ENCODE peak calls at places on chromosomes 7 and 10, in eight cellular contexts. S, F, Y, C, U, N, Z and K are unnamed samples.

GRCh38 chr7:157538735-157539134 is 201.9 kb downstream of the DNAJB6 start:
- DNase-seq in S (no peak), F (no peak), Y (peak; percentile 19), C (no peak), U (no peak), N (peak; percentile 2), Z (no peak), K (no peak)

GRCh38 chr10:75350791-75351190 is 50.8 kb downstream of the ZNF503 start:
- DNase-seq in S (no peak), F (peak; percentile 7), Y (no peak), C (no peak), U (no peak), N (no peak), Z (no peak), K (no peak)

GRCh38 chr10:100717166-100717565 is 28.2 kb upstream of the PAX2 start:
- DNase-seq in S (no peak), F (no peak), Y (no peak), C (no peak), U (no peak), N (no peak), Z (no peak), K (no peak)

GRCh38 chr7:29442146-29442545 is 121.5 kb upstream of the PRR15 start:
- DNase-seq in S (no peak), F (peak; percentile 6), Y (no peak), C (peak; percentile 92), U (no peak), N (no peak), Z (peak; percentile 21), K (no peak)

GRCh38 chr7:39749177-39749576 is 125.8 kb downstream of the RALA start:
- DNase-seq in S (no peak), F (no peak), Y (no peak), C (no peak), U (no peak), N (no peak), Z (no peak), K (no peak)

GRCh38 chr7:94088560-94088959 is 84.4 kb upstream of the BET1 start:
- DNase-seq in S (no peak), F (no peak), Y (no peak), C (no peak), U (no peak), N (no peak), Z (no peak), K (no peak)

GRCh38 chr7:151876899-151877777 is at the start of gene PRKAG2:
- DNase-seq in S (peak; percentile 65), F (no peak), Y (peak; percentile 87), C (peak; percentile 82), U (peak; percentile 80), N (peak; percentile 84), Z (peak; percentile 91), K (no peak)

GRCh38 chr7:115748123-115748738 is 282.3 kb downstream of the TFEC start:
- DNase-seq in S (no peak), F (peak; percentile 36), Y (no peak), C (peak; percentile 51), U (no peak), N (no peak), Z (no peak), K (no peak)

GRCh38 chr7:30896041-30896440 is 15.6 kb upstream of the AQP1 start:
- DNase-seq in S (no peak), F (no peak), Y (no peak), C (no peak), U (no peak), N (no peak), Z (no peak), K (no peak)

GRCh38 chr10:93098816-93099215 is 25.1 kb downstream of the CYP26A1 start:
- DNase-seq in S (no peak), F (no peak), Y (no peak), C (no peak), U (no peak), N (no peak), Z (no peak), K (no peak)

GRCh38 chr7:19327011-19327410 is 181.8 kb upstream of the FERD3L start:
- DNase-seq in S (no peak), F (no peak), Y (no peak), C (no peak), U (no peak), N (no peak), Z (no peak), K (no peak)

GRCh38 chr7:149285581-149285975 is 23.6 kb downstream of the ZNF783 start:
- DNase-seq in S (no peak), F (no peak), Y (no peak), C (peak; percentile 63), U (no peak), N (no peak), Z (peak; percentile 78), K (no peak)

GRCh38 chr10:124157286-124157685 is 63.9 kb upstream of the CHST15 start:
- DNase-seq in S (no peak), F (no peak), Y (peak; percentile 36), C (no peak), U (no peak), N (no peak), Z (no peak), K (no peak)

GRCh38 chr10:3568983-3569382 is 216.0 kb downstream of the KLF6 start:
- DNase-seq in S (no peak), F (no peak), Y (no peak), C (no peak), U (no peak), N (no peak), Z (no peak), K (no peak)

GRCh38 chr7:96781919-96782318 is 72.3 kb upstream of the SEM1 start:
- DNase-seq in S (no peak), F (no peak), Y (no peak), C (no peak), U (no peak), N (no peak), Z (no peak), K (no peak)

GRCh38 chr10:68047088-68047487 is 28.0 kb downstream of the HERC4 start:
- DNase-seq in S (no peak), F (no peak), Y (no peak), C (no peak), U (no peak), N (no peak), Z (no peak), K (no peak)

GRCh38 chr10:130804281-130804680 is 507.2 kb downstream of the TCERG1L start:
- DNase-seq in S (no peak), F (no peak), Y (no peak), C (no peak), U (no peak), N (no peak), Z (peak; percentile 3), K (no peak)

GRCh38 chr7:137978464-137979237 is 23.2 kb downstream of the CREB3L2 start:
- DNase-seq in S (peak; percentile 78), F (peak; percentile 89), Y (peak; percentile 77), C (no peak), U (peak; percentile 86), N (no peak), Z (no peak), K (no peak)

GRCh38 chr7:137977173-137977572 is 24.7 kb downstream of the CREB3L2 start:
- DNase-seq in S (no peak), F (no peak), Y (no peak), C (no peak), U (peak; percentile 17), N (no peak), Z (no peak), K (no peak)

GRCh38 chr7:137976700-137977099 is 25.2 kb downstream of the CREB3L2 start:
- DNase-seq in S (no peak), F (no peak), Y (no peak), C (no peak), U (peak; percentile 21), N (no peak), Z (no peak), K (no peak)

GRCh38 chr7:137975768-137976167 is 26.1 kb downstream of the CREB3L2 start:
- DNase-seq in S (no peak), F (no peak), Y (no peak), C (peak; percentile 20), U (peak; percentile 23), N (no peak), Z (no peak), K (no peak)

DNA sequence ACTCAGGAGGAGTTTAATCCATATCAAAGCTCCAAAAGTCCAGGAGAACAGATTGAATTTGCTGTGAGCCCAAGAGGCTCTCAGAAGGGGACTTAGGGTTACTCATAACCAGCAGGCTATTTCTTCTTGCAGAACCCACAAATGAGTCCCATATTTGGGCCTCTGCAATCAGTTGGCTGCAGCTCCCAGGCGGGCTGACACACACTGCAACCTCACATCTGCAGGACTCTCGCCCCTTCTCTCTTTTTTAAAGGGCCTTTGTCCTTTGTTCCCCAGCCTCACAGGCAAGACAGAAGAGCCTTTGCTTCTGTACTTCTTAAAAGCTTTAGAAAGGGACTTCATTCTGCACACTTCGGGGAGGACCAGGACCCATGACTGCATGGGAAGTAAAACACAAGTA is 26.7 kb downstream of the CREB3L2 start:
- DNase-seq in S (no peak), F (no peak), Y (peak; percentile 63), C (peak; percentile 62), U (peak; percentile 60), N (no peak), Z (no peak), K (no peak)
- H3K27ac ChIP-seq in S (peak overlapping the region; percentile 66), F (no peak overlapping the region), Y (peak overlapping the region; percentile 54), C (peak overlapping the region; percentile 77), U (peak overlapping the region; percentile 96), N (no peak overlapping the region), Z (peak overlapping the region; percentile 16), K (no peak overlapping the region)

DNA sequence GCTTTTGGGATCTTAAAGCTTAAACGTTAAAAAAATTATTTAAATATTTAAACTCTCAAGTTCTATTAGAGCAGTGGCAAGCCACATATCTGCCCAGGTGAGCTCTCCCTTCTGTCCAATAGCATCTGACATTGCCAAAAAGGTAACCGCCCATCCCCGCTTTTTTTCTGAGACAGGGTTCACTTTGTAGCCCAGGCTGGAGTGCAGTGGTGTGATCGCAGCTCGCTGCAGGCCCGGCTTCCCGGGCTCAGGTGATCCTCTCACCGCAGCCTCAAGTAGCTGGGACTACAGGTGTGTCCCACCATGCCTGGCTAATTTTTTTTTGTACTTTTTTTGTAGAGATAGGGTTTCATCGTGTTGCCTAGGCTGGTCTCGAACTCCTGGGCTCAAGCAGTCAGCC is 83.2 kb downstream of the RBM33 start:
- DNase-seq in S (no peak), F (no peak), Y (no peak), C (no peak), U (no peak), N (no peak), Z (no peak), K (no peak)
- H3K36me3 ChIP-seq in S (no peaks in the 10 kb centered on the region), F (no peaks in the 10 kb centered on the region), Y (no peaks in the 10 kb centered on the region), C (no peaks in the 10 kb centered on the region), U (peaks cover 10% of the 10 kb centered on the region), N (peaks cover 51% of the 10 kb centered on the region), Z (peaks cover 54% of the 10 kb centered on the region), K (no peaks in the 10 kb centered on the region)

GRCh38 chr7:139105037-139105382 is 4.5 kb downstream of the ZC3HAV1 start:
- DNase-seq in S (no peak), F (no peak), Y (no peak), C (no peak), U (no peak), N (no peak), Z (no peak), K (no peak)
- H3K4me1 ChIP-seq in S (no peaks in the 10 kb centered on the region), F (peaks cover 4% of the 10 kb centered on the region), Y (peaks cover 2% of the 10 kb centered on the region), C (peaks cover 5% of the 10 kb centered on the region), U (peaks cover 37% of the 10 kb centered on the region), N (peaks cover 56% of the 10 kb centered on the region), Z (peaks cover 11% of the 10 kb centered on the region), K (no peaks in the 10 kb centered on the region)

DNA sequence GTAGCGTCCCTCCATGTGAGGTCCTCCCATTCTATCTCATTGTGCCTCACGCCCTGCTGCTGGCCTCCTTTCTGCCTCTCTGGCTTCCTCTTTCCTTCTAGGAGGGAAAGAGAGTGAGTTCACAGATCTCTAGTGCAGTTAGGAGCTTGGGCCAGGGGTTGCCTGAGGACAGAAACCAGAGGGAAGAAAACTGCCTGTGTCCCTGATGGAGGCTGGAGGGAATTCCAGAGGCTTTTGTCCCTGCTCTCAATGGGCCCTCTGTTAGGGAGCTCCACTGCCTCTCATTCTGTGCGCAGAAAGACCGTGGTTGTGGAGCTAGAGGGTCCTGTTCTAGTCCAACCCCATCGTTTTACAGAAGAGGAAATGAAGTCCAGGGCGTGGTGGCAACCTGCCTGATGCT is 4.6 kb downstream of the MARVELD1 start:
- DNase-seq in S (no peak), F (no peak), Y (no peak), C (peak; percentile 70), U (no peak), N (no peak), Z (no peak), K (no peak)
- H3K27ac ChIP-seq in S (peak overlapping the region; percentile 58), F (peak overlapping the region; percentile 77), Y (no peak overlapping the region), C (peak overlapping the region; percentile 73), U (peak overlapping the region; percentile 99), N (peak overlapping the region; percentile 58), Z (no peak overlapping the region), K (no peak overlapping the region)